ENCODE peak calls at places on chromosomes 6 and 20, in seven cellular contexts. H is activated CD4-positive, alpha-beta T cell treated with anti-CD3 and anti-CD28 coated beads for 24 hours; T is hepatocyte; B is SW 1271; F is mesendoderm; A is AG10803; N is effector CD8-positive, alpha-beta T cell. V is an unnamed sample.

GRCh38 chr6:26218824-26219223 is 131.6 kb downstream of the HFE start:
- DNase-seq in H (no peak), T (no peak), B (no peak), F (no peak), A (no peak), N (no peak), V (no peak)

GRCh38 chr6:116682334-116682712 is 1.3 kb downstream of the KPNA5 start:
- DNase-seq in H (no peak), T (peak), B (no peak), F (peak), A (peak), N (peak), V (no peak)

GRCh38 chr6:28240517-28240916 is 11.6 kb downstream of the ZKSCAN4 start:
- DNase-seq in H (no peak), T (no peak), B (no peak), F (no peak), A (peak), N (no peak), V (no peak)

GRCh38 chr6:45822864-45823263 is 192.8 kb downstream of the CLIC5 start:
- DNase-seq in H (no peak), T (no peak), B (no peak), F (no peak), A (no peak), N (no peak), V (no peak)

GRCh38 chr6:31888281-31889258 is 8.9 kb downstream of the EHMT2 start:
- DNase-seq in H (peak), T (peak), B (no peak), F (no peak), A (no peak), N (peak), V (no peak)

GRCh38 chr6:161104966-161105365 is 113.4 kb downstream of the MAP3K4 start:
- DNase-seq in H (no peak), T (no peak), B (no peak), F (no peak), A (peak), N (no peak), V (no peak)

GRCh38 chr20:33576432-33576883 is 85.7 kb upstream of the C20orf144 start:
- DNase-seq in H (no peak), T (no peak), B (no peak), F (no peak), A (no peak), N (no peak), V (no peak)

GRCh38 chr20:3896302-3896701 is 7.1 kb downstream of the PANK2 start:
- DNase-seq in H (no peak), T (no peak), B (no peak), F (no peak), A (peak), N (no peak), V (no peak)

GRCh38 chr20:61184194-61184593 is 67.9 kb upstream of the CDH4 start:
- DNase-seq in H (no peak), T (no peak), B (no peak), F (no peak), A (peak), N (no peak), V (no peak)

GRCh38 chr6:157148391-157149323 is 174.7 kb downstream of the TMEM242 start:
- DNase-seq in H (no peak), T (no peak), B (peak), F (peak), A (peak), N (no peak), V (peak)

GRCh38 chr6:18323935-18324707 is 59.8 kb upstream of the DEK start:
- DNase-seq in H (no peak), T (peak), B (no peak), F (peak), A (peak), N (no peak), V (peak)

GRCh38 chr20:22379472-22379871 is 204.9 kb downstream of the FOXA2 start:
- DNase-seq in H (no peak), T (no peak), B (no peak), F (no peak), A (peak), N (no peak), V (peak)

GRCh38 chr6:73968358-73968757 is 272.4 kb downstream of the CD109 start:
- DNase-seq in H (no peak), T (no peak), B (no peak), F (no peak), A (no peak), N (no peak), V (no peak)

GRCh38 chr20:53934421-53935352 is 135.7 kb downstream of the BCAS1 start:
- DNase-seq in H (no peak), T (no peak), B (no peak), F (peak), A (peak), N (no peak), V (no peak)

GRCh38 chr6:133972388-133972787 is 19.4 kb downstream of the TBPL1 start:
- DNase-seq in H (no peak), T (no peak), B (no peak), F (no peak), A (no peak), N (no peak), V (no peak)

GRCh38 chr6:91088515-91088914 is 501.6 kb upstream of the MAP3K7 start:
- DNase-seq in H (no peak), T (no peak), B (no peak), F (peak), A (no peak), N (no peak), V (no peak)

GRCh38 chr6:19712012-19712688 is 125.0 kb upstream of the ID4 start:
- DNase-seq in H (no peak), T (no peak), B (no peak), F (peak), A (no peak), N (no peak), V (no peak)

GRCh38 chr20:52127309-52127708 is 64.3 kb downstream of the ZFP64 start:
- DNase-seq in H (no peak), T (no peak), B (no peak), F (no peak), A (no peak), N (no peak), V (no peak)

GRCh38 chr6:6221829-6222535 is 98.5 kb downstream of the F13A1 start:
- DNase-seq in H (no peak), T (peak), B (no peak), F (peak), A (no peak), N (no peak), V (no peak)

GRCh38 chr6:22025468-22026159 is 271.2 kb downstream of the PRL start:
- DNase-seq in H (no peak), T (peak), B (no peak), F (peak), A (peak), N (no peak), V (no peak)

GRCh38 chr20:18496042-18496441 is 983 bp downstream of the RBBP9 start:
- DNase-seq in H (no peak), T (peak), B (no peak), F (no peak), A (no peak), N (no peak), V (no peak)

GRCh38 chr6:106688177-106688951 is 59.0 kb downstream of the QRSL1 start:
- DNase-seq in H (no peak), T (no peak), B (no peak), F (no peak), A (peak), N (no peak), V (no peak)